ENCODE peak calls at places on chromosomes 1 and 21, in ten cellular contexts. U, B, C, N, R, F, Y, A, K and O are unnamed samples.

GRCh38 chr1:78884685-78885452 is 121.7 kb downstream of the ADGRL4 start:
- DNase-seq in U (no peak), B (no peak), C (no peak), N (no peak), R (no peak), F (no peak), Y (peak; percentile 41), A (no peak), K (no peak), O (no peak)

GRCh38 chr1:201153474-201154388 is 543 bp downstream of the TMEM9 start:
- DNase-seq in U (peak; percentile 64), B (no peak), C (no peak), N (peak; percentile 20), R (no peak), F (no peak), Y (no peak), A (peak; percentile 37), K (no peak), O (peak; percentile 47)

GRCh38 chr1:204072951-204073836 is at the start of gene SOX13:
- DNase-seq in U (peak; percentile 94), B (peak; percentile 63), C (peak; percentile 92), N (no peak), R (peak; percentile 76), F (peak; percentile 79), Y (peak; percentile 94), A (peak; percentile 89), K (peak; percentile 93), O (no peak)

GRCh38 chr21:36917487-36918158 is 48.8 kb downstream of the HLCS start:
- DNase-seq in U (peak; percentile 77), B (no peak), C (no peak), N (no peak), R (peak; percentile 44), F (no peak), Y (peak; percentile 58), A (peak; percentile 87), K (peak; percentile 72), O (no peak)

GRCh38 chr1:102834688-102835320 is 273.5 kb downstream of the COL11A1 start:
- DNase-seq in U (no peak), B (peak; percentile 91), C (no peak), N (no peak), R (no peak), F (no peak), Y (peak; percentile 73), A (peak; percentile 92), K (no peak), O (no peak)

GRCh38 chr1:161088587-161089110 is 709 bp downstream of the NECTIN4 start:
- DNase-seq in U (no peak), B (peak; percentile 75), C (no peak), N (no peak), R (no peak), F (no peak), Y (peak; percentile 78), A (peak; percentile 64), K (no peak), O (no peak)

GRCh38 chr1:153364766-153365678 is 7.4 kb downstream of the S100A9 start:
- DNase-seq in U (no peak), B (peak; percentile 99), C (no peak), N (no peak), R (no peak), F (no peak), Y (no peak), A (peak; percentile 67), K (no peak), O (no peak)

GRCh38 chr1:1004420-1004779 is 4.5 kb upstream of the HES4 start:
- DNase-seq in U (no peak), B (no peak), C (peak; percentile 54), N (no peak), R (no peak), F (no peak), Y (no peak), A (no peak), K (no peak), O (no peak)

GRCh38 chr21:38989745-38990423 is 184.2 kb downstream of the ETS2 start:
- DNase-seq in U (no peak), B (no peak), C (peak; percentile 77), N (no peak), R (no peak), F (no peak), Y (peak; percentile 76), A (peak; percentile 48), K (peak; percentile 88), O (no peak)

GRCh38 chr1:211928222-211928856 is 97.8 kb upstream of the LPGAT1 start:
- DNase-seq in U (peak; percentile 43), B (peak; percentile 97), C (no peak), N (no peak), R (no peak), F (no peak), Y (no peak), A (peak; percentile 76), K (peak; percentile 78), O (no peak)

GRCh38 chr1:6001992-6002576 is 9.9 kb upstream of the NPHP4 start:
- DNase-seq in U (no peak), B (no peak), C (peak; percentile 84), N (no peak), R (peak; percentile 45), F (no peak), Y (no peak), A (peak; percentile 45), K (no peak), O (no peak)

GRCh38 chr1:6005276-6005917 is 13.2 kb upstream of the NPHP4 start:
- DNase-seq in U (no peak), B (no peak), C (no peak), N (no peak), R (no peak), F (no peak), Y (no peak), A (no peak), K (no peak), O (no peak)

GRCh38 chr1:6004412-6005123 is 12.3 kb upstream of the NPHP4 start:
- DNase-seq in U (no peak), B (no peak), C (no peak), N (no peak), R (no peak), F (no peak), Y (no peak), A (no peak), K (no peak), O (no peak)

GRCh38 chr1:6002714-6003501 is 10.7 kb upstream of the NPHP4 start:
- DNase-seq in U (peak; percentile 36), B (no peak), C (peak; percentile 59), N (no peak), R (no peak), F (no peak), Y (no peak), A (no peak), K (no peak), O (no peak)

DNA sequence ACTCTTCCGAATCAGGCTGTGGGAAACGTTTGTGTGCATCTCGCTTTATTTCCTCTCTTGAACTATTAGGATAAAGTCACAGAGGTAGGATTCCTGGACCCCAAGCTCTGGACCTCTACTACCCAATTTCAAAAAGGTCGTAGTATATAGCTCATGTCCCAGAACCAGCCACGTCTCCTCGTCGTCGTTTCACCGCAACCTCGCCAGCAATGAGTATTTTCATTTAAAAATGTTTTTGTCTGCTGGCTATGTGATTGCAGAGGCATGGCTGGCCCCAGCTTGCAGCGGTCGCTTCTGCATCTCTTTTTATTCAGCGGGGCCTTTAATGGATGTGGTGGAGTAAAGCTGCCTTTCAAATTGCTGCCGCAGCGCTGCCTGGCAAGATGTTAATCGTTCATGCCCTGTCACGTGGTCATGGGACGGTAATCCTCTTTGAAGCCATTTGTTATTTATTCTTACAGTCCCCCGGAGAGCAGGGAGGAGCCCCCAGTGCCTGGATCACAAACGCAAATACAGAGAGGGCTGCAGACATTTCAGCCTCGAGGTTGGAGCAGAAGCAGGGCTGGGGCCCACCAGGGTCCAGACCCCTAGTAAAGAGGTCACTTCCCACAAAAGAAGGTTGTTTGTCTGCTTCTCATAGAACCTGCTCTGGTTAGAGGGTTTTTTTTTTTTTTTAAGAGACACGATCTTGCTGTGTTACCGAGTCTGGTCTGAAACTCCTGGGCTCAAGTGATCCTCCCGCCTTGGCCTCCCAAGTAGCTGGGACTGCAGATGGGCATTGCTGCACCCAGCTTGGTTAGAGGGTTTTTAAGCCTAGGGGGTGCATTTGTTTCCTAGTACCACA is 11.6 kb upstream of the NPHP4 start:
- DNase-seq in U (no peak), B (no peak), C (peak; percentile 69), N (no peak), R (no peak), F (no peak), Y (no peak), A (no peak), K (no peak), O (no peak)
- H3K4me2 ChIP-seq in U (no peak overlapping the region), B (no peak overlapping the region), C (no peak overlapping the region), N (no peak overlapping the region), R (no peak overlapping the region), F (no peak overlapping the region), Y (no peak overlapping the region), A (no peak overlapping the region), K (no peak overlapping the region), O (no peak overlapping the region)

GRCh38 chr1:117208580-117208979 is 2.1 kb downstream of the VTCN1 start:
- DNase-seq in U (no peak), B (no peak), C (no peak), N (no peak), R (no peak), F (no peak), Y (no peak), A (no peak), K (no peak), O (no peak)

GRCh38 chr1:117209094-117209493 is 1.6 kb downstream of the VTCN1 start:
- DNase-seq in U (no peak), B (peak; percentile 83), C (no peak), N (no peak), R (no peak), F (no peak), Y (no peak), A (peak; percentile 40), K (no peak), O (no peak)

GRCh38 chr1:117201808-117202207 is 8.9 kb downstream of the VTCN1 start:
- DNase-seq in U (no peak), B (no peak), C (no peak), N (no peak), R (no peak), F (no peak), Y (no peak), A (no peak), K (no peak), O (no peak)

GRCh38 chr1:117210386-117210785 is 341 bp downstream of the VTCN1 start:
- DNase-seq in U (no peak), B (no peak), C (no peak), N (no peak), R (no peak), F (no peak), Y (no peak), A (no peak), K (no peak), O (no peak)

GRCh38 chr1:117205368-117205767 is 5.4 kb downstream of the VTCN1 start:
- DNase-seq in U (no peak), B (no peak), C (no peak), N (no peak), R (no peak), F (no peak), Y (peak; percentile 31), A (no peak), K (no peak), O (no peak)
- H3K9me2 ChIP-seq in U (peaks cover 7% of the 10 kb centered on the region), B (no peaks in the 10 kb centered on the region), C (no peaks in the 10 kb centered on the region), N (no peaks in the 10 kb centered on the region), R (no peaks in the 10 kb centered on the region), F (no peaks in the 10 kb centered on the region), Y (no peaks in the 10 kb centered on the region), A (no peaks in the 10 kb centered on the region), K (no peaks in the 10 kb centered on the region), O (no peaks in the 10 kb centered on the region)

GRCh38 chr1:21206117-21206516 is 29.4 kb upstream of the EIF4G3 start:
- DNase-seq in U (no peak), B (no peak), C (no peak), N (no peak), R (no peak), F (no peak), Y (peak; percentile 64), A (peak; percentile 81), K (no peak), O (no peak)
- H3K4me3 ChIP-seq in U (no peak overlapping the region), B (no peak overlapping the region), C (no peak overlapping the region), N (no peak overlapping the region), R (no peak overlapping the region), F (no peak overlapping the region), Y (no peak overlapping the region), A (no peak overlapping the region), K (no peak overlapping the region), O (no peak overlapping the region)

GRCh38 chr21:42004406-42005199 is 5.6 kb downstream of the ZBTB21 start:
- DNase-seq in U (no peak), B (no peak), C (no peak), N (no peak), R (no peak), F (no peak), Y (no peak), A (peak; percentile 31), K (no peak), O (no peak)
- H3K4me2 ChIP-seq in U (no peak overlapping the region), B (no peak overlapping the region), C (no peak overlapping the region), N (no peak overlapping the region), R (no peak overlapping the region), F (no peak overlapping the region), Y (no peak overlapping the region), A (no peak overlapping the region), K (no peak overlapping the region), O (no peak overlapping the region)